ENCODE peak calls at places on chromosomes 13 and 19, in five cellular contexts. Y, G, U, J and F are unnamed samples.

GRCh38 chr13:52599853-52600603 is 42.2 kb upstream of the HNRNPA1L2 start:
- DNase-seq in Y (peak), G (peak), U (peak), J (no peak), F (peak)

GRCh38 chr13:98937911-98938381 is 39.9 kb downstream of the DOCK9 start:
- DNase-seq in Y (no peak), G (peak), U (no peak), J (no peak), F (no peak)

GRCh38 chr13:39317284-39317683 is 279.0 kb downstream of the NHLRC3 start:
- DNase-seq in Y (no peak), G (peak), U (peak), J (no peak), F (no peak)

GRCh38 chr19:13700621-13701020 is 63.7 kb upstream of the MRI1 start:
- DNase-seq in Y (no peak), G (no peak), U (no peak), J (no peak), F (no peak)

GRCh38 chr19:4748185-4748584 is 24.5 kb upstream of the DPP9 start:
- DNase-seq in Y (no peak), G (no peak), U (no peak), J (no peak), F (no peak)

GRCh38 chr13:45511310-45512147 is 46.8 kb downstream of the COG3 start:
- DNase-seq in Y (peak), G (peak), U (no peak), J (no peak), F (peak)

GRCh38 chr19:686589-687297 is 8.5 kb downstream of the PRSS57 start:
- DNase-seq in Y (no peak), G (no peak), U (no peak), J (no peak), F (no peak)

GRCh38 chr19:18922228-18922985 is 2.9 kb downstream of the DDX49 start:
- DNase-seq in Y (no peak), G (no peak), U (no peak), J (no peak), F (no peak)

GRCh38 chr13:76314495-76314894 is 571.7 kb downstream of the KCTD12 start:
- DNase-seq in Y (no peak), G (no peak), U (no peak), J (no peak), F (no peak)

GRCh38 chr19:10288662-10289166 is 1.0 kb upstream of the ICAM5 start:
- DNase-seq in Y (no peak), G (peak), U (no peak), J (no peak), F (peak)

GRCh38 chr19:54178581-54179261 is 5.8 kb upstream of the TMC4 start:
- DNase-seq in Y (no peak), G (no peak), U (no peak), J (no peak), F (no peak)

GRCh38 chr13:110590577-110590976 is 24.8 kb upstream of the NAXD start:
- DNase-seq in Y (no peak), G (no peak), U (no peak), J (no peak), F (no peak)

GRCh38 chr19:12163841-12164240 is 945 bp downstream of the ZNF136 start:
- DNase-seq in Y (no peak), G (peak), U (no peak), J (no peak), F (no peak)

GRCh38 chr13:114009590-114010400 is 35.9 kb upstream of the C13orf46 start:
- DNase-seq in Y (no peak), G (no peak), U (peak), J (no peak), F (no peak)

GRCh38 chr13:37074703-37075102 is 15.2 kb upstream of the SUPT20H start:
- DNase-seq in Y (no peak), G (peak), U (no peak), J (no peak), F (no peak)

GRCh38 chr13:23960566-23961156 is 63.4 kb upstream of the C1QTNF9B start:
- DNase-seq in Y (peak), G (peak), U (no peak), J (no peak), F (no peak)

GRCh38 chr13:97757807-97758206 is 195.7 kb upstream of the IPO5 start:
- DNase-seq in Y (no peak), G (no peak), U (no peak), J (no peak), F (no peak)

GRCh38 chr13:28568286-28568685 is 73.4 kb upstream of the FLT1 start:
- DNase-seq in Y (no peak), G (peak), U (peak), J (no peak), F (no peak)

GRCh38 chr13:66809496-66809895 is 420.6 kb downstream of the PCDH9 start:
- DNase-seq in Y (no peak), G (peak), U (no peak), J (no peak), F (no peak)

GRCh38 chr19:5023128-5023571 is 54.2 kb downstream of the KDM4B start:
- DNase-seq in Y (no peak), G (no peak), U (peak), J (no peak), F (no peak)

GRCh38 chr19:38155453-38155852 is 68.6 kb downstream of the DPF1 start:
- DNase-seq in Y (no peak), G (peak), U (no peak), J (no peak), F (no peak)

GRCh38 chr19:39188960-39189359 is 7.8 kb upstream of the NCCRP1 start:
- DNase-seq in Y (no peak), G (no peak), U (no peak), J (no peak), F (no peak)

GRCh38 chr19:39183100-39183499 is 13.7 kb upstream of the NCCRP1 start:
- DNase-seq in Y (no peak), G (no peak), U (no peak), J (no peak), F (no peak)

GRCh38 chr19:39190768-39191167 is 6.0 kb upstream of the NCCRP1 start:
- DNase-seq in Y (no peak), G (no peak), U (no peak), J (no peak), F (no peak)

GRCh38 chr19:39186391-39186790 is 10.4 kb upstream of the NCCRP1 start:
- DNase-seq in Y (no peak), G (no peak), U (no peak), J (no peak), F (no peak)

GRCh38 chr19:39187552-39187943 is 9.2 kb upstream of the NCCRP1 start:
- DNase-seq in Y (no peak), G (no peak), U (no peak), J (no peak), F (no peak)
- TF ChIP-seq CTCF in Y (peak), G (no peak), U (no peak), J (no peak), F (peak)

GRCh38 chr19:29578349-29578748 is 27.7 kb upstream of the POP4 start:
- DNase-seq in Y (no peak), G (no peak), U (no peak), J (no peak), F (no peak)

GRCh38 chr19:29576761-29577661 is 29.1 kb upstream of the POP4 start:
- DNase-seq in Y (no peak), G (peak), U (no peak), J (no peak), F (no peak)

GRCh38 chr19:29574518-29574917 is 31.6 kb upstream of the POP4 start:
- DNase-seq in Y (no peak), G (no peak), U (no peak), J (no peak), F (no peak)

GRCh38 chr19:29577662-29577963 is 28.5 kb upstream of the POP4 start:
- DNase-seq in Y (no peak), G (no peak), U (no peak), J (no peak), F (no peak)

GRCh38 chr19:29576043-29576442 is 30.0 kb upstream of the POP4 start:
- DNase-seq in Y (no peak), G (peak), U (no peak), J (no peak), F (no peak)
- TF ChIP-seq CTCF in Y (no peak), G (no peak), U (no peak), J (no peak), F (no peak)

GRCh38 chr19:17215125-17215971 is at the start of gene USE1:
- DNase-seq in Y (peak), G (peak), U (peak), J (peak), F (peak)
- TF ChIP-seq CTCF in Y (no peak), G (no peak), U (no peak), J (no peak), F (no peak)

DNA sequence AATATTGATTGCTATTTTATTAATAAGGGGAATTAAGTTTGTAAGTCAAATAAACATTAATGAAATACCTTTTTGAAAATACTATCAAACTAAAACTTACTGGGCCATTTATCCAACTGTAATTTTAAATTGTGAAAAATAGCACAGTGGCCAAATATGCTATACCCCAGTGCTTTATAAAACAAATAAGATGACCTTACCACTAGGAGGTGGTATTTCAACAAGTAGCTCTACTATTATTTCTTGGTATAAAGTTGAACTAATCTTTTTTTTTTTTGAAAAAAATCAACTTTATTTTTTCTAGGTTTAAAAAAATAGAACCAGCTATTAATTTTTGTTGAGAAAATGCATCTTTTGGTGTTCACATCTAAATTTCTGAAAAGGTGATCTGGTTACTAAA is 14.7 kb downstream of the LACC1 start:
- DNase-seq in Y (no peak), G (no peak), U (no peak), J (no peak), F (no peak)
- TF ChIP-seq CTCF in Y (peak), G (peak), U (no peak), J (no peak), F (peak)

GRCh38 chr19:35142531-35143230 is 374 bp upstream of the FXYD7 start:
- DNase-seq in Y (peak), G (no peak), U (peak), J (no peak), F (peak)
- TF ChIP-seq CTCF in Y (peak), G (peak), U (peak), J (peak), F (peak)